ENCODE peak calls at places on chromosomes 12 and 14, in seven cellular contexts. One of them, this sample, is unnamed.

GRCh38 chr14:34433957-34434356 is 28.1 kb downstream of the SPTSSA start:
- DNase-seq in pancreas: no peak
- DNase-seq in endodermal cell: no peak
- DNase-seq in RWPE2: no peak
- DNase-seq in stomach: no peak
- DNase-seq in endothelial cell of umbilical vein: no peak
- DNase-seq in heart left ventricle: no peak
- DNase-seq in this sample: no peak

GRCh38 chr14:35046751-35047536 is 872 bp downstream of the FAM177A1 start:
- DNase-seq in pancreas: peak
- DNase-seq in endodermal cell: no peak
- DNase-seq in RWPE2: peak
- DNase-seq in stomach: peak
- DNase-seq in endothelial cell of umbilical vein: peak
- DNase-seq in heart left ventricle: no peak
- DNase-seq in this sample: no peak

GRCh38 chr14:104091927-104092771 is 6.6 kb downstream of the ASPG start:
- DNase-seq in pancreas: no peak
- DNase-seq in endodermal cell: peak
- DNase-seq in RWPE2: no peak
- DNase-seq in stomach: no peak
- DNase-seq in endothelial cell of umbilical vein: no peak
- DNase-seq in heart left ventricle: peak
- DNase-seq in this sample: no peak

GRCh38 chr14:98931126-98931525 is 340.9 kb downstream of the BCL11B start:
- DNase-seq in pancreas: no peak
- DNase-seq in endodermal cell: no peak
- DNase-seq in RWPE2: peak
- DNase-seq in stomach: no peak
- DNase-seq in endothelial cell of umbilical vein: no peak
- DNase-seq in heart left ventricle: no peak
- DNase-seq in this sample: no peak

GRCh38 chr12:1931642-1932041 is 13.2 kb upstream of the CACNA2D4 start:
- DNase-seq in pancreas: no peak
- DNase-seq in endodermal cell: no peak
- DNase-seq in RWPE2: no peak
- DNase-seq in stomach: no peak
- DNase-seq in endothelial cell of umbilical vein: no peak
- DNase-seq in heart left ventricle: no peak
- DNase-seq in this sample: no peak

GRCh38 chr14:60637138-60637489 is 12.2 kb downstream of the SIX1 start:
- DNase-seq in pancreas: no peak
- DNase-seq in endodermal cell: no peak
- DNase-seq in RWPE2: no peak
- DNase-seq in stomach: no peak
- DNase-seq in endothelial cell of umbilical vein: no peak
- DNase-seq in heart left ventricle: no peak
- DNase-seq in this sample: no peak

GRCh38 chr14:23641915-23642588 is 5.9 kb downstream of the DHRS2 start:
- DNase-seq in pancreas: no peak
- DNase-seq in endodermal cell: no peak
- DNase-seq in RWPE2: no peak
- DNase-seq in stomach: no peak
- DNase-seq in endothelial cell of umbilical vein: no peak
- DNase-seq in heart left ventricle: no peak
- DNase-seq in this sample: peak

GRCh38 chr12:120183211-120183631 is 11.3 kb downstream of the GCN1 start:
- DNase-seq in pancreas: no peak
- DNase-seq in endodermal cell: no peak
- DNase-seq in RWPE2: no peak
- DNase-seq in stomach: no peak
- DNase-seq in endothelial cell of umbilical vein: no peak
- DNase-seq in heart left ventricle: no peak
- DNase-seq in this sample: peak

GRCh38 chr12:27199638-27200300 is 44.3 kb upstream of the STK38L start:
- DNase-seq in pancreas: no peak
- DNase-seq in endodermal cell: no peak
- DNase-seq in RWPE2: no peak
- DNase-seq in stomach: no peak
- DNase-seq in endothelial cell of umbilical vein: no peak
- DNase-seq in heart left ventricle: no peak
- DNase-seq in this sample: no peak

GRCh38 chr14:67665886-67666285 is 8.5 kb downstream of the VTI1B start:
- DNase-seq in pancreas: no peak
- DNase-seq in endodermal cell: no peak
- DNase-seq in RWPE2: no peak
- DNase-seq in stomach: no peak
- DNase-seq in endothelial cell of umbilical vein: no peak
- DNase-seq in heart left ventricle: no peak
- DNase-seq in this sample: no peak

GRCh38 chr12:112977641-112978040 is 678 bp upstream of the OAS2 start:
- DNase-seq in pancreas: no peak
- DNase-seq in endodermal cell: no peak
- DNase-seq in RWPE2: no peak
- DNase-seq in stomach: no peak
- DNase-seq in endothelial cell of umbilical vein: no peak
- DNase-seq in heart left ventricle: no peak
- DNase-seq in this sample: no peak

GRCh38 chr12:47896022-47896421 is 8.8 kb downstream of the VDR start:
- DNase-seq in pancreas: no peak
- DNase-seq in endodermal cell: no peak
- DNase-seq in RWPE2: no peak
- DNase-seq in stomach: no peak
- DNase-seq in endothelial cell of umbilical vein: no peak
- DNase-seq in heart left ventricle: no peak
- DNase-seq in this sample: no peak

GRCh38 chr12:124315316-124315924 is 20.5 kb downstream of the RFLNA start:
- DNase-seq in pancreas: no peak
- DNase-seq in endodermal cell: peak
- DNase-seq in RWPE2: no peak
- DNase-seq in stomach: no peak
- DNase-seq in endothelial cell of umbilical vein: no peak
- DNase-seq in heart left ventricle: no peak
- DNase-seq in this sample: no peak

GRCh38 chr12:31589582-31589895 is 1.4 kb downstream of the DENND5B start:
- DNase-seq in pancreas: no peak
- DNase-seq in endodermal cell: no peak
- DNase-seq in RWPE2: no peak
- DNase-seq in stomach: no peak
- DNase-seq in endothelial cell of umbilical vein: peak
- DNase-seq in heart left ventricle: no peak
- DNase-seq in this sample: no peak

GRCh38 chr14:69685716-69686115 is 74.3 kb downstream of the SUSD6 start:
- DNase-seq in pancreas: peak
- DNase-seq in endodermal cell: no peak
- DNase-seq in RWPE2: no peak
- DNase-seq in stomach: peak
- DNase-seq in endothelial cell of umbilical vein: no peak
- DNase-seq in heart left ventricle: peak
- DNase-seq in this sample: no peak

GRCh38 chr12:94020335-94020734 is 128.0 kb upstream of the PLXNC1 start:
- DNase-seq in pancreas: no peak
- DNase-seq in endodermal cell: no peak
- DNase-seq in RWPE2: no peak
- DNase-seq in stomach: no peak
- DNase-seq in endothelial cell of umbilical vein: no peak
- DNase-seq in heart left ventricle: no peak
- DNase-seq in this sample: no peak

GRCh38 chr12:1581973-1582708 is 12.2 kb downstream of the FBXL14 start:
- DNase-seq in pancreas: no peak
- DNase-seq in endodermal cell: no peak
- DNase-seq in RWPE2: no peak
- DNase-seq in stomach: no peak
- DNase-seq in endothelial cell of umbilical vein: no peak
- DNase-seq in heart left ventricle: no peak
- DNase-seq in this sample: no peak

GRCh38 chr12:85713368-85713767 is 122.8 kb downstream of the RASSF9 start:
- DNase-seq in pancreas: no peak
- DNase-seq in endodermal cell: no peak
- DNase-seq in RWPE2: no peak
- DNase-seq in stomach: no peak
- DNase-seq in endothelial cell of umbilical vein: no peak
- DNase-seq in heart left ventricle: no peak
- DNase-seq in this sample: no peak

GRCh38 chr12:132571598-132571997 is 38.8 kb downstream of the LRCOL1 start:
- DNase-seq in pancreas: no peak
- DNase-seq in endodermal cell: no peak
- DNase-seq in RWPE2: no peak
- DNase-seq in stomach: no peak
- DNase-seq in endothelial cell of umbilical vein: no peak
- DNase-seq in heart left ventricle: no peak
- DNase-seq in this sample: no peak

GRCh38 chr12:15662303-15662980 is 126.7 kb downstream of the EPS8 start:
- DNase-seq in pancreas: no peak
- DNase-seq in endodermal cell: no peak
- DNase-seq in RWPE2: no peak
- DNase-seq in stomach: no peak
- DNase-seq in endothelial cell of umbilical vein: peak
- DNase-seq in heart left ventricle: no peak
- DNase-seq in this sample: peak

GRCh38 chr12:102479984-102480383 is 379 bp downstream of the IGF1 start:
- DNase-seq in pancreas: no peak
- DNase-seq in endodermal cell: no peak
- DNase-seq in RWPE2: no peak
- DNase-seq in stomach: no peak
- DNase-seq in endothelial cell of umbilical vein: no peak
- DNase-seq in heart left ventricle: no peak
- DNase-seq in this sample: no peak

GRCh38 chr12:129693731-129694130 is 210.1 kb downstream of the TMEM132D start:
- DNase-seq in pancreas: no peak
- DNase-seq in endodermal cell: no peak
- DNase-seq in RWPE2: no peak
- DNase-seq in stomach: no peak
- DNase-seq in endothelial cell of umbilical vein: no peak
- DNase-seq in heart left ventricle: no peak
- DNase-seq in this sample: no peak

DNA sequence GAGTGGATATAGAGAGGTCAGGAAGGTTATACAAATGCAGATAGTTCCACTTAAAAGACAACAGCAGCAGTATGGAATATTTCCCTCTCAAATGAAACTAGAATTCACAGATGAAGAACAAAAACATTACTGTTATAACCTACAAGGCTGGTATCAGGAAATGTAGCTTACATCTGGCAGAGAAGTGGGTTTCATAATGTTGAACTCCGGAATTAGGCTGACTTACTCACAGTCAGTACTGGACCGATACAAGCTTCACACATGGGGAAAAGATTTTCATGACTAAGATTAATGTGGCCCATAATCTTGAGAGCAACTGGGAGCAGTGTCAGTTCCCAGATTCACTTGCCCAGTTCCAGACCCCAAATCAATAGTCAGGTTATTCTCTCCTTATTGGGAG is 353.9 kb downstream of the DUSP6 start:
- DNase-seq in pancreas: no peak
- DNase-seq in endodermal cell: no peak
- DNase-seq in RWPE2: no peak
- DNase-seq in stomach: no peak
- DNase-seq in endothelial cell of umbilical vein: no peak
- DNase-seq in heart left ventricle: no peak
- DNase-seq in this sample: no peak
- H3K27ac ChIP-seq in pancreas: no peak
- H3K27ac ChIP-seq in endodermal cell: no peak
- H3K27ac ChIP-seq in RWPE2: no peak
- H3K27ac ChIP-seq in stomach: no peak
- H3K27ac ChIP-seq in endothelial cell of umbilical vein: no peak
- H3K27ac ChIP-seq in heart left ventricle: no peak
- H3K27ac ChIP-seq in this sample: no peak

GRCh38 chr12:108678070-108678730 is 44.5 kb upstream of the SELPLG start:
- DNase-seq in pancreas: no peak
- DNase-seq in endodermal cell: no peak
- DNase-seq in RWPE2: no peak
- DNase-seq in stomach: no peak
- DNase-seq in endothelial cell of umbilical vein: no peak
- DNase-seq in heart left ventricle: no peak
- DNase-seq in this sample: no peak

GRCh38 chr12:108679282-108679681 is 45.6 kb upstream of the SELPLG start:
- DNase-seq in pancreas: no peak
- DNase-seq in endodermal cell: no peak
- DNase-seq in RWPE2: no peak
- DNase-seq in stomach: no peak
- DNase-seq in endothelial cell of umbilical vein: no peak
- DNase-seq in heart left ventricle: no peak
- DNase-seq in this sample: no peak

GRCh38 chr12:108681317-108681716 is 47.6 kb upstream of the SELPLG start:
- DNase-seq in pancreas: no peak
- DNase-seq in endodermal cell: no peak
- DNase-seq in RWPE2: no peak
- DNase-seq in stomach: no peak
- DNase-seq in endothelial cell of umbilical vein: no peak
- DNase-seq in heart left ventricle: no peak
- DNase-seq in this sample: no peak

GRCh38 chr12:108675792-108676191 is 42.1 kb upstream of the SELPLG start:
- DNase-seq in pancreas: no peak
- DNase-seq in endodermal cell: no peak
- DNase-seq in RWPE2: no peak
- DNase-seq in stomach: no peak
- DNase-seq in endothelial cell of umbilical vein: no peak
- DNase-seq in heart left ventricle: no peak
- DNase-seq in this sample: no peak

GRCh38 chr12:108677381-108677780 is 43.7 kb upstream of the SELPLG start:
- DNase-seq in pancreas: no peak
- DNase-seq in endodermal cell: no peak
- DNase-seq in RWPE2: no peak
- DNase-seq in stomach: no peak
- DNase-seq in endothelial cell of umbilical vein: no peak
- DNase-seq in heart left ventricle: no peak
- DNase-seq in this sample: no peak
- H3K27ac ChIP-seq in pancreas: no peak
- H3K27ac ChIP-seq in endodermal cell: no peak
- H3K27ac ChIP-seq in RWPE2: no peak
- H3K27ac ChIP-seq in stomach: no peak
- H3K27ac ChIP-seq in endothelial cell of umbilical vein: no peak
- H3K27ac ChIP-seq in heart left ventricle: no peak
- H3K27ac ChIP-seq in this sample: no peak

GRCh38 chr14:93319958-93320357 is 12.9 kb downstream of the BTBD7 start:
- DNase-seq in pancreas: no peak
- DNase-seq in endodermal cell: no peak
- DNase-seq in RWPE2: no peak
- DNase-seq in stomach: no peak
- DNase-seq in endothelial cell of umbilical vein: no peak
- DNase-seq in heart left ventricle: no peak
- DNase-seq in this sample: no peak
- H3K27ac ChIP-seq in pancreas: no peak
- H3K27ac ChIP-seq in endodermal cell: no peak
- H3K27ac ChIP-seq in RWPE2: peak
- H3K27ac ChIP-seq in stomach: no peak
- H3K27ac ChIP-seq in endothelial cell of umbilical vein: no peak
- H3K27ac ChIP-seq in heart left ventricle: no peak
- H3K27ac ChIP-seq in this sample: no peak

DNA sequence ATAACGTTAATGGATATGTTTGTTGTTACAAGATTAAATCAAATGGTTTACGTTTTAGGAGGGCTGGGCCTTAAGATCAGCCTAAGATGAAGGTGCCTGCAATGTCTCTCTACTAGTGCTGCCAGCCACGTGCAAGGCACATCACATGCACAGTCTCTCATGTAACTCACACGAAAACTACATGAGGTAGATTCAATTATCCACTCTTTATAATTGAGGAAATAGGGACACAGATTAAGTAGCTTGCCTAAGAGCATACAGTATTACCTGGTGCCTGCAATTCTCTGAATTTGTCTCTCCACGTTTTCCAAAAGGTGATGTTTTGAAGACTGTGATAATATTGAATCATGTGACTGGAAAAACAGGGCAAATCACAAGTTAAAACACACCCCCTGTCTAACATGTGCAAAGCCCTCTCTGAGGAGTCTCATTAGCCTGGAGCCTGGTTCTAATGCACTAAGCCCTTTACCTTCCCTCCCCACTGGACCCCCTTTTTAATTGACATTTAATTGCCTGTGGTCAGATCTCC is 14.6 kb upstream of the ATP2A2 start:
- DNase-seq in pancreas: no peak
- DNase-seq in endodermal cell: no peak
- DNase-seq in RWPE2: no peak
- DNase-seq in stomach: no peak
- DNase-seq in endothelial cell of umbilical vein: no peak
- DNase-seq in heart left ventricle: no peak
- DNase-seq in this sample: no peak
- H3K27ac ChIP-seq in pancreas: no peak
- H3K27ac ChIP-seq in endodermal cell: no peak
- H3K27ac ChIP-seq in RWPE2: peak
- H3K27ac ChIP-seq in stomach: no peak
- H3K27ac ChIP-seq in endothelial cell of umbilical vein: no peak
- H3K27ac ChIP-seq in heart left ventricle: peak
- H3K27ac ChIP-seq in this sample: peak

This sample was measured in A673.